ENCODE peak calls at places on chromosomes 16 and 17, in four cellular contexts. L is activated CD4-positive, CD25-positive, alpha-beta regulatory T cell; N is ureter; T is RPMI7951. F is an unnamed sample.

GRCh38 chr17:49748223-49748622 is 15.7 kb downstream of the FAM117A start:
- DNase-seq in L (no peak), T (no peak), N (no peak), F (no peak)

GRCh38 chr16:58458634-58459343 is 41.2 kb upstream of the NDRG4 start:
- DNase-seq in L (no peak), T (no peak), N (no peak), F (no peak)

GRCh38 chr17:78357177-78357586 is 2.7 kb downstream of the SOCS3 start:
- DNase-seq in L (no peak), T (peak; percentile 85), N (no peak), F (peak; percentile 90)

GRCh38 chr17:80762076-80762475 is 217.4 kb downstream of the RPTOR start:
- DNase-seq in T (peak; percentile 33), N (peak; percentile 41), L (no peak), F (no peak)

GRCh38 chr16:47311738-47312505 is 148.9 kb downstream of the ITFG1 start:
- DNase-seq in N (no peak), T (peak; percentile 11), L (no peak), F (no peak)

GRCh38 chr16:88012360-88012759 is 61.1 kb downstream of the BANP start:
- DNase-seq in L (no peak), T (no peak), N (no peak), F (no peak)

GRCh38 chr16:5033256-5034166 is at the start of gene NAGPA:
- DNase-seq in L (peak; percentile 70), N (peak; percentile 93), T (peak; percentile 78), F (peak; percentile 93)

GRCh38 chr16:77300232-77300631 is 101.0 kb downstream of the SYCE1L start:
- DNase-seq in T (no peak), L (no peak), N (no peak), F (no peak)

GRCh38 chr17:8362651-8363332 is 13.7 kb downstream of the KRABD2 start:
- DNase-seq in L (no peak), T (no peak), N (no peak), F (no peak)

GRCh38 chr16:89190150-89190958 is 10.0 kb downstream of the SLC22A31 start:
- DNase-seq in L (no peak), N (no peak), T (no peak), F (no peak)

GRCh38 chr17:28635506-28635905 is 9.5 kb downstream of the BLTP2 start:
- DNase-seq in T (no peak), L (no peak), N (no peak), F (no peak)

GRCh38 chr16:56547120-56547948 is 17.5 kb upstream of the MT4 start:
- DNase-seq in T (peak; percentile 70), N (no peak), L (no peak), F (no peak)

GRCh38 chr16:16817203-16817602 is 438.3 kb downstream of the NPIPA7 start:
- DNase-seq in T (no peak), L (no peak), N (no peak), F (no peak)

GRCh38 chr17:75634754-75635609 is 1.7 kb downstream of the SMIM5 start:
- DNase-seq in L (no peak), T (no peak), N (no peak), F (no peak)

GRCh38 chr16:20868890-20869289 is 31.3 kb downstream of the DCUN1D3 start:
- DNase-seq in L (no peak), T (peak; percentile 82), N (peak; percentile 78), F (no peak)

GRCh38 chr17:80847506-80848230 is 144.0 kb upstream of the CHMP6 start:
- DNase-seq in L (no peak), T (no peak), N (no peak), F (no peak)

GRCh38 chr17:58284613-58285421 is 4.1 kb upstream of the MPO start:
- DNase-seq in N (peak; percentile 28), L (no peak), T (no peak), F (peak; percentile 76)

GRCh38 chr17:78147315-78147998 is 1.3 kb downstream of the C17orf99 start:
- DNase-seq in N (no peak), L (no peak), T (no peak), F (no peak)

GRCh38 chr16:70476272-70477020 is 22.1 kb downstream of the FCSK start:
- DNase-seq in T (peak; percentile 85), N (no peak), L (no peak), F (no peak)

GRCh38 chr17:33986566-33986965 is 268.5 kb upstream of the CCL2 start:
- DNase-seq in L (no peak), T (no peak), N (no peak), F (no peak)

GRCh38 chr16:81946206-81946605 is 65.1 kb downstream of the SDR42E1 start:
- DNase-seq in T (peak; percentile 86), L (no peak), N (no peak), F (no peak)

GRCh38 chr16:19137201-19137601 is 23.4 kb downstream of the ITPRIPL2 start:
- DNase-seq in T (no peak), N (no peak), L (no peak), F (no peak)

GRCh38 chr16:85222151-85222863 is 110.0 kb upstream of the CIBAR2 start:
- DNase-seq in T (no peak), N (no peak), L (no peak), F (no peak)

GRCh38 chr17:65027305-65027704 is 29.2 kb downstream of the GNA13 start:
- DNase-seq in L (peak; percentile 15), N (no peak), T (peak; percentile 72), F (no peak)

GRCh38 chr17:68450391-68450790 is 6.9 kb downstream of the WIPI1 start:
- DNase-seq in T (no peak), N (no peak), L (no peak), F (peak; percentile 49)

GRCh38 chr17:7038025-7038862 is 2.4 kb downstream of the SLC16A13 start:
- DNase-seq in T (no peak), N (no peak), L (no peak), F (no peak)

GRCh38 chr17:29590261-29590978 is 972 bp upstream of the GIT1 start:
- DNase-seq in L (no peak), N (no peak), T (peak; percentile 66), F (no peak)

F was measured in osteocyte.